ENCODE peak calls at places on chromosomes 2 and 18, in four cellular contexts. S, Z, A and D are unnamed samples.
A peak's percentile ranks its signal among the peaks of the same experiment; 100 is the strongest.

GRCh38 chr2:118048396-118048795 is 34.5 kb upstream of the CCDC93 start:
- DNase-seq in S (no peak), Z (no peak), A (no peak), D (no peak)

GRCh38 chr2:15154289-15154688 is 406.8 kb downstream of the NBAS start:
- DNase-seq in A (no peak), S (no peak), Z (no peak), D (no peak)

GRCh38 chr18:53796042-53796729 is 428.3 kb downstream of the MBD2 start:
- DNase-seq in S (peak; percentile 18), Z (peak; percentile 7), A (no peak), D (no peak)

GRCh38 chr2:122908134-122908533 is 1117.0 kb upstream of the CNTNAP5 start:
- DNase-seq in A (no peak), Z (no peak), S (no peak), D (no peak)

GRCh38 chr2:122136071-122136470 is 380.6 kb downstream of the TSN start:
- DNase-seq in A (peak; percentile 23), Z (peak; percentile 33), S (no peak), D (no peak)

GRCh38 chr2:176455865-176456291 is 186.6 kb downstream of the MTX2 start:
- DNase-seq in A (no peak), S (peak; percentile 21), Z (peak; percentile 13), D (peak; percentile 86)

GRCh38 chr2:158505448-158505934 is 48.7 kb downstream of the PKP4 start:
- DNase-seq in A (no peak), S (no peak), Z (peak; percentile 45), D (no peak)

GRCh38 chr2:118130385-118130784 is 42.1 kb downstream of the INSIG2 start:
- DNase-seq in A (no peak), S (no peak), Z (no peak), D (no peak)

GRCh38 chr2:224968051-224968450 is 74.2 kb downstream of the DOCK10 start:
- DNase-seq in S (no peak), A (no peak), Z (no peak), D (no peak)

GRCh38 chr2:48397846-48398245 is 132.1 kb upstream of the STON1 start:
- DNase-seq in S (no peak), A (no peak), Z (no peak), D (no peak)

GRCh38 chr18:59057969-59058368 is 81.7 kb upstream of the SEC11C start:
- DNase-seq in Z (no peak), A (no peak), S (no peak), D (no peak)

GRCh38 chr2:238589591-238590460 is 163.1 kb downstream of the ASB1 start:
- DNase-seq in Z (no peak), S (no peak), A (no peak), D (peak; percentile 11)

GRCh38 chr18:52451851-52452250 is 111.9 kb downstream of the DCC start:
- DNase-seq in A (no peak), Z (no peak), S (no peak), D (no peak)

GRCh38 chr2:203763425-203764272 is 57.2 kb downstream of the CD28 start:
- DNase-seq in A (no peak), S (no peak), Z (no peak), D (peak; percentile 34)

GRCh38 chr2:161165811-161166210 is 5.6 kb downstream of the TANK start:
- DNase-seq in A (no peak), Z (no peak), S (no peak), D (no peak)

GRCh38 chr2:218858671-218859555 is 692 bp upstream of the WNT6 start:
- DNase-seq in Z (no peak), A (no peak), S (no peak), D (no peak)

GRCh38 chr2:61179701-61180639 is 18.0 kb downstream of the C2orf74 start:
- DNase-seq in S (no peak), A (no peak), Z (no peak), D (no peak)

GRCh38 chr2:46164581-46165301 is 132.5 kb upstream of the EPAS1 start:
- DNase-seq in Z (peak; percentile 88), S (peak; percentile 48), A (no peak), D (peak; percentile 60)

DNA sequence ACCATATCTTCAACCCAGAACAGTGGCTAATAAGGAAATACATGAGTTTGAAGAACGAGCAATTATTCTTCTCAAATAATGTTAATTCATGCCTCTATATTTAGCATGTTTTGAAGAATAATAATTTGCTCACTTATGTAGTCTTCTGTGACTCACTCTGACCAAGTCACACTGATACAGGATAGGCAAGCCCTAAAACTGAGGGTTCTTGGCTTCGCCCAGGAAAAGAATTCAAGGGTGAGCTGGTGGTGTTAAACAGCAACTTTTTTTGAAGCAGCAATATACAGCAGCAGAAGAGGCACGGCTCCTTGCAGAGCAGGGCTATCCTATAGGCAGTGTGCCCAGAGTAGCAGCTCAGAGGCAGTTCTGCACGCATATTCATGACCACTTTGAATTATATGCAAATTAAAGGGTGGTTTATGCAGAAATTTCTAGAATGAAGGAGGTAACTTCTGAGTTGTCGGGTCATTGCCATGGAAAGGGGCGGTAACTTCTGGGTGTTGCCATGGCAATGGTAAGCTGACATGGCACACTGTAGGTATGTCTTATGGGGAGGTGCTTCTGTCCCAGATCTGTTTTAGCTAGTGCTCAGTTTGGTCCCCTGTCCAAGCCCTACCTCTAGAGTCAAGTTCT is 200.6 kb downstream of the RND3 start:
- DNase-seq in A (no peak), Z (no peak), S (no peak), D (no peak)
- TF ChIP-seq POLR2A in A (no peak), Z (no peak), S (no peak), D (no peak)

GRCh38 chr2:30232027-30232800 is 880 bp downstream of the LBH start:
- DNase-seq in Z (peak; percentile 75), S (no peak), A (peak; percentile 56), D (peak; percentile 94)
- TF ChIP-seq POLR2A in Z (peak; percentile 28), S (no peak), A (no peak), D (no peak)

GRCh38 chr2:231463698-231464575 is at the start of gene NCL:
- DNase-seq in Z (peak; percentile 99), A (peak; percentile 70), S (peak; percentile 65), D (peak; percentile 75)
- TF ChIP-seq POLR2A in Z (peak; percentile 99), A (peak; percentile 99), S (peak; percentile 97), D (peak; percentile 85)

GRCh38 chr2:105378276-105378840 is 20.5 kb downstream of the FHL2 start:
- DNase-seq in S (no peak), Z (no peak), A (no peak), D (peak; percentile 59)

GRCh38 chr2:105375001-105375561 is 23.8 kb downstream of the FHL2 start:
- DNase-seq in Z (no peak), A (no peak), S (no peak), D (no peak)

GRCh38 chr2:105377871-105378270 is 21.0 kb downstream of the FHL2 start:
- DNase-seq in A (no peak), S (no peak), Z (no peak), D (no peak)

GRCh38 chr2:105376010-105376409 is 22.8 kb downstream of the FHL2 start:
- DNase-seq in Z (no peak), S (no peak), A (no peak), D (peak; percentile 62)

GRCh38 chr2:105376789-105377231 is 22.0 kb downstream of the FHL2 start:
- DNase-seq in A (no peak), Z (no peak), S (no peak), D (no peak)
- TF ChIP-seq POLR2A in A (no peak), Z (no peak), S (no peak), D (no peak)

GRCh38 chr2:27085062-27085669 is 1.4 kb upstream of the KHK start:
- DNase-seq in Z (no peak), S (no peak), A (no peak), D (no peak)

GRCh38 chr2:27086090-27086721 is 366 bp upstream of the KHK start:
- DNase-seq in A (peak; percentile 98), S (peak; percentile 91), Z (peak; percentile 95), D (peak; percentile 93)

GRCh38 chr2:27086722-27087446 is at the start of gene KHK:
- DNase-seq in Z (peak; percentile 50), S (no peak), A (peak; percentile 62), D (no peak)

GRCh38 chr2:27084297-27085061 is 2.1 kb upstream of the KHK start:
- DNase-seq in Z (no peak), S (no peak), A (no peak), D (no peak)

GRCh38 chr2:27085670-27086089 is 892 bp upstream of the KHK start:
- DNase-seq in S (peak; percentile 63), A (no peak), Z (peak; percentile 85), D (peak; percentile 97)
- TF ChIP-seq POLR2A in S (no peak), A (no peak), Z (peak; percentile 71), D (no peak)

DNA sequence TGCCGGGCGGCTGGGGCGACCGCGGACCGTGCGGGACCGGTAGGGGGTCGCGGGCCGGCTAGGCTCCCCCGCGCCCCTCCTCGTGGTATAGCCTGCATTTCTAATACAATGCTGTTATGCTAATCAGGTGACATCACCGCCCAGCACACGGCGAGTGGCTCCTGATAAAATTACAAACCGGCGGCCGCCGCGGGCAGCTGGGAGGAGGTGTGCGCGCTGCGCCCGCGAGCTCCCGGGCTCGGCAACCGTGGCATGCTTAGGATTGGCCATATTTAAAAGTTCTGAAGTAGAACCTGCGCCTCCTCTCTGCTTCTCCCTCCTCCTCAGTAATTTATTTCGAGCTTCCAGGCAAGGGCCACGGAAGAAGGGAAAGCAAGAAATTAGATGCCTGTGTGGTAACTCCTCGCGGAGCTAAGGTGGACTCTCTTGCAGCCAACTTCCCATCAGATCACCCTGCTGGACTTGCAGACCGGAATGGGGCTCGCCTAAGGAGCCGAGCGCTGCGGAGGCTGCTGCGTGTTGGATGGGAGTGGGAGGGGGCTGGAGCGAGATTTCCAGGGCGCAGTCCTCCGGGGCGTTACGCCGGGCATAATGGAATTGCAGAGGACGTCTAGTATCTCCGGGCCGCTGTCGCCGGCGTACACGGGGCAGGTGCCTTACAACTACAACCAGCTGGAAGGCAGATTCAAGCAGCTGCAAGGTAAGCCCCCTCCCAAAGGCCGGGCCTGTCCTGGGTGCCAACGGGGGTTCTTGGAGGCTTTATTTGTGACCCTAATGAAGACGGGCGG is 102.3 kb downstream of the SPTBN1 start:
- DNase-seq in Z (peak; percentile 78), A (no peak), S (no peak), D (no peak)
- TF ChIP-seq POLR2A in Z (peak; percentile 7), A (peak; percentile 60), S (no peak), D (no peak)

DNA sequence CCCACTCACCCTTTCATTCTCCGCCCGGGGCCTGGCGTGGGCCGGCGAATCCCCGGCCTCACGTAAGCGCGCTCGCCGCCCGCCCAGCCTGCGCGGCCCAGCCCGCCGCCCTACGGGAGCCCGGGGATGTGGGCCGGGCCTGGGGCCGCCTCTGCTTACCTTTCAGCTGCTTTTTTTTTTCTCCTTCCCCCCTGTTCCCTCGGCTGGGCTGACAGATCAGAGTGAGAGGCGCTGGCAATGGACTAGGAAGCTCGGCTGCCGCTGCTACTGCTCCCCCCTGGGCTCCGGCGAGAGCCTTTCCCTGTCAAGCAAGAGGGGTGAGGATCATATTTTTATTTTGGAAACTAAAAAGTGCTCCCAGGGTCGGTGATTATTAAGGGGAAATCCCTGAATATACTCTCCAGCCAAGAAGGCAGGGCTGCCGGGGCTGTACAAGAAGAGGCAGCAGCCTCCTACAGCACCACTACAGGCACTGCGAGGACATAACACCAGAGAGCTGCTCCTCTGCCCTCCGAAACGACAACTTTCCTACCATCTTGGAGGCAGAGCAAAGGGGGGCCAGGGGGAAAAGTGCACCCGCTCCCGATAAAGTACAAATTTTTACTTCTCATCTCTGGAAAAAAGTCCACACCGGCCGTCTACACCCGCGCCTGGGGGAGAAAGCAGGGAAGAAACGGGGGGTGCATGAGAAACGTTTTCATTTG is at the start of gene INO80D:
- DNase-seq in A (peak; percentile 50), Z (peak; percentile 89), S (peak; percentile 57), D (peak; percentile 75)
- TF ChIP-seq POLR2A in A (peak; percentile 84), Z (peak; percentile 49), S (peak; percentile 57), D (no peak)

GRCh38 chr18:75210274-75211001 is at the start of gene TSHZ1:
- DNase-seq in A (no peak), Z (peak; percentile 76), S (no peak), D (peak; percentile 82)
- TF ChIP-seq POLR2A in A (peak; percentile 72), Z (no peak), S (peak; percentile 82), D (no peak)